ENCODE peak calls at places on chromosomes 11 and 22, in five cellular contexts. W, D, A, I and F are unnamed samples.

GRCh38 chr11:127890026-127890611 is 697.2 kb downstream of the ETS1 start:
- DNase-seq in I (no peak), W (no peak), A (no peak), D (no peak), F (no peak)

GRCh38 chr11:118908931-118909618 is 16.7 kb downstream of the BCL9L start:
- DNase-seq in I (peak; percentile 82), D (peak; percentile 70), A (no peak), W (peak; percentile 97), F (peak; percentile 72)

GRCh38 chr11:134244593-134244992 is 8.6 kb downstream of the THYN1 start:
- DNase-seq in A (no peak), D (no peak), W (no peak), I (no peak), F (no peak)

GRCh38 chr22:39259698-39260097 is 14.9 kb upstream of the PDGFB start:
- DNase-seq in A (no peak), D (peak; percentile 73), I (no peak), W (no peak), F (no peak)

GRCh38 chr11:7514099-7514725 is 413 bp downstream of the PPFIBP2 start:
- DNase-seq in D (no peak), W (peak; percentile 73), A (peak; percentile 12), I (no peak), F (no peak)

GRCh38 chr11:104663190-104664140 is 234.8 kb downstream of the CASP12 start:
- DNase-seq in W (no peak), D (no peak), A (no peak), I (no peak), F (no peak)

GRCh38 chr11:92489831-92490399 is 265.3 kb downstream of the FAT3 start:
- DNase-seq in W (no peak), A (no peak), I (no peak), D (no peak), F (no peak)

GRCh38 chr11:11039249-11039965 is 181.6 kb upstream of the ZBED5 start:
- DNase-seq in D (no peak), A (no peak), W (no peak), I (no peak), F (no peak)

GRCh38 chr11:70595452-70595851 is 197.1 kb downstream of the CTTN start:
- DNase-seq in D (no peak), I (no peak), A (no peak), W (no peak), F (no peak)

GRCh38 chr22:44410396-44411056 is 87.5 kb downstream of the RTL6 start:
- DNase-seq in I (peak; percentile 44), A (no peak), W (peak; percentile 61), D (no peak), F (peak; percentile 62)

GRCh38 chr22:42180349-42180842 is 49.8 kb upstream of the CYP2D6 start:
- DNase-seq in W (peak; percentile 93), I (no peak), A (peak; percentile 70), D (peak; percentile 37), F (no peak)

GRCh38 chr11:116946414-116946813 is 109.0 kb upstream of the APOA1 start:
- DNase-seq in I (no peak), D (no peak), W (no peak), A (no peak), F (no peak)

GRCh38 chr22:35581023-35581413 is 36.1 kb downstream of the MB start:
- DNase-seq in D (no peak), I (no peak), W (no peak), A (no peak), F (no peak)

GRCh38 chr11:87019582-87020271 is 18.0 kb upstream of the TMEM135 start:
- DNase-seq in I (no peak), W (no peak), D (no peak), A (no peak), F (no peak)

GRCh38 chr11:19738124-19738523 is 25.5 kb downstream of the NAV2 start:
- DNase-seq in A (no peak), I (no peak), D (no peak), W (no peak), F (no peak)
- TF ChIP-seq CTCF in A (no peak), I (no peak), D (no peak), W (no peak), F (no peak)

DNA sequence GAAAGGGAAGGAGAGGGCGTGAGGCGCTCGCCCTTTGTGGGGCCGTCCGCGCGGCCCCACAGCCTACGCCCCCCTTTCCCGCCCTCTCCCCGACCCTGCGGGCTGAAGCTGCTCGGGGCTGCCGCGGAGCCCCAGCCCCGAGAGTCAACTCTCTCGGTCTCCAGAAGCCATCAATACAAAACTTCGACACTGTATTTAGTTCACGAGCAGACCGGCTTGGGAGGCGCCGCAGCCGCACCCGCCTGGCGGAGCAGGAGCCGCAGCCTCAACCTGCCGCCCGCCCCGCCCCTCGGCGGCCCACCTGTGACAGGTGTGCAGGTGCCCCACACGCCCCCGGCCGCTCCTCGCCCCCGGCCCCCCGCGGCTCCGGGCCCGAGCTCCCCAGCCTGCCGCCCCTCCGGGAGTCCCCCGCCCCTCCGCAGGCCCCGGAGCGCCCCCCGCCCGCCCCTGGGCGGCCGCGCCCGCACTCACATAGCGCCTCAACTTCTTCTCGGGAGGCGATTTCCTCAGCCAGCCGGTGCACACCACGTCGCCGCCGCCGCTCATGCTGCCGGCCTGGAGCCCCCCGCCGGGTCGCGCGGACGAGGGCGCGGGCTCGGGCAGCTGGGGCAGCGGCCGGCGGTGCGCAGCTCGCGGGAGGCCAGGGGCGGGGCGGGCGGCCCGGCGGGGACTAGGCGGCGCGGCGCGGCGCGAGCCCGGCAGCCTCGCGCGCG is at the start of gene GAB2:
- DNase-seq in A (no peak), D (no peak), I (peak; percentile 71), W (no peak), F (peak; percentile 51)
- TF ChIP-seq POLR2A in A (no peak), D (no peak), I (no peak), W (no peak), F (no peak)

DNA sequence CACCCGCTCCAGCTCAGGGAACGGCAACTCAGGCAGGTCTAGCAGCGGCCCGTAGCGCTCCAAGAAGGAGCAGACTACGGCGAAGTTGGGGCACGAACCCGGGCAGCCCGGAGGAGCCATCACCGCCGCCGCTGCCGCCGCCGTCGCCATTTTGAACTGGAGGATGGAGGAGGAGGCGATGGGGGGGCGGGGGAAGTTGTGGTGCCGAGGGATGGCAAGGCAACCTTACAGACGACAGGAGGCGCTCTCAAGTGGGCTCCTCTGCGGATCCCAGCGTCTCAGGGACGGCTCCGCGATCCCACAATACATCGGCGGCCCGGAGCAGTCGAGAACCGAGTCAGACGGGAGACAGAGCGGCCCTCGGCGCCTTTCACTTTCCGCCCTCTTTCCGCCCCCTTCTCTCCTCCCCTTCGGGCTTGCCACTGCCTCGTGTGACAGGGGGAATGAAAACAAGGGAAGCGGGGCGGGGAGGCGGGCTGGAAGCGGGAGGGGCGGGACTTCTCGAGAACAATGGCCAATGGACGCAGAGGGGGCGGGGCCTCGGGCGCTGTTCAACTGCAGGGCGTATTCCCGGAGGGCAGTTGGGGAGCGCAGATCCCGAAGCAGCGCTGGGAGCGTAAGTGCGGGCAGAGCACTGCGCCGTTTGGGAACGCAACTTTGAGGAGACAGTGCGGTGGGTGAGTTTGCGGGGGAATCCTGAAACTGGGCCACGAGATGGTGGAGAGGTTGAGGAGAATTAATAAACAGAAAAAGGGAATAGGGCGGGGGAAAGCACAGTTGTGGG is at the start of the genes AAMDC and RSF1:
- DNase-seq in I (peak; percentile 99), A (peak; percentile 95), W (peak; percentile 99), D (peak; percentile 96), F (peak; percentile 99)
- TF ChIP-seq POLR2AphosphoS5 in I (peak; percentile 47), A (peak; percentile 64), W (peak; percentile 87), D (peak; percentile 70), F (peak; percentile 68)

DNA sequence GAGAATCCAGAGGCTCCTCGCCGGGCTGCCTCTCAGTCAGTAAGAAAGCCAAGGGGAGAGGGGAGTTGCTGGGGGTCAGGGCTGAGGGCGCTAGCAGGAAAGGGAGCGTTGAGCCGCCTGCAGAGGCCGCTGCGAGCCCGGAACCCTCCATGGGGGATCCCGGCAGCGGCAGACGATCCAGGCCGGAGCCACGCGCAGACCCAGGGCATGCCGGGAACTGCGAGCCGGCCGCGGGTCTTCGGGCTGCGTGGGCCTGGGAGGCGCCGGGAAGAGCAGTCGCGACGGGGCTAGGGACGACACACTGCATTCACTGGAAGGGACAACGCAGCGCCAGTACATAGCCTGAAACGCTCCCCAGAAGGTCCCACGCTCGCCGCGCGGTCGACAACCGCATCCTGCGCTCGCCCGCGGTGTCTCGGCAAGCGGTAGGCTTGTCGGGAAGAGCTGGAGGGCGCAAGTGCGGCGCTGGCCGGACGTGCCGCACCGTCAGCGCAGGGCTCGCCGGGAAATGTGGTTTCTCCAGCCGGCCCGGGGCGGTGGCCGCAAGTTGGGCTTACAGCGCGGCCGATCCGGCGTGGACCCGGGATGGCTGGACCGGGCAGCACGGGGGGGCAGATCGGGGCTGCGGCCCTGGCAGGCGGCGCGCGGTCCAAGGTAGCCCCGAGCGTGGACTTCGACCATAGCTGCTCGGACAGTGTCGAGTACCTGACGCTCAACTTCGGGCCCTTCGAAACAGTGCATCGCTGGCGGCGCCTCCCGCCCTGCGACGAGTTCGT is at the start of gene LZTR1:
- DNase-seq in D (peak; percentile 60), I (peak; percentile 83), W (peak; percentile 89), A (peak; percentile 99), F (peak; percentile 83)
- TF ChIP-seq CTCF in D (no peak), I (peak; percentile 9), W (no peak), A (peak; percentile 99), F (peak; percentile 42)

DNA sequence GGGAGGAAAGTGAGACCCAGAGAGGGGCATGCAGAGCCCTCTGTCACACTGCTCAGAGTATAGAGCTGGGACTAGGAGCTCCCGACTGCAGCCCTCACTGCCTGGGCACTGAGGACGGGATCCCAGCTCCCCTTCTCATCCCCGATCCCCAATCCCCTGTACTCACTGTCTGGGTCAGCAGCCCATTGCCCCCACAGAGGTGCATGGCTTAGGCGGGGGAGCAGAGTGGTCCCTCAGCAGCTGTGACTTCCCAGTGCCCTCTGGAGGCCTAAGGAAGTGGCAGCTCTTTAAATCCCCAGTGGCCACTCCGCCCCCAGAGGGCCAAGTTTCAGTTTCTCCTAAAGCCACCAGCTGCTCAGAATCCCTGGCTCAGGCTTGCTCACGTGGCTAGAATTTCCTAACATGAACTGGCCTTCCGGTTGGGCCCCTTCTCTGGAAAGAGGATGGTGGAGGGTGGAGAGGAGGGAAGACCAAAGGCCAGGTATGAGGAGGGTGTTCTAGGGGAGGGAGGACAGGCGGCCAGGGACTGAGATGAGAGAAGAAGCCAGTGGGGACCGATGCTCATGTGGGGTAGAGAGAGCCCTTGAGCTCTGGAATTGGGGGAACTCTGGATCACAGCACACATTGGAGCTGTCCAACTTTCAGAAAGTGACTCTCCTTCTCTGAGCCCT is at the start of gene BATF2:
- DNase-seq in D (peak; percentile 57), I (no peak), A (peak; percentile 90), W (peak; percentile 92), F (peak; percentile 89)
- TF ChIP-seq POLR2A in D (no peak), I (no peak), A (peak; percentile 62), W (no peak), F (peak; percentile 27)

GRCh38 chr11:9160166-9160565 is 68.8 kb upstream of the SCUBE2 start:
- DNase-seq in W (no peak), I (no peak), A (no peak), D (no peak), F (no peak)
- TF ChIP-seq POLR2AphosphoS5 in W (no peak), I (no peak), A (no peak), D (no peak), F (no peak)

DNA sequence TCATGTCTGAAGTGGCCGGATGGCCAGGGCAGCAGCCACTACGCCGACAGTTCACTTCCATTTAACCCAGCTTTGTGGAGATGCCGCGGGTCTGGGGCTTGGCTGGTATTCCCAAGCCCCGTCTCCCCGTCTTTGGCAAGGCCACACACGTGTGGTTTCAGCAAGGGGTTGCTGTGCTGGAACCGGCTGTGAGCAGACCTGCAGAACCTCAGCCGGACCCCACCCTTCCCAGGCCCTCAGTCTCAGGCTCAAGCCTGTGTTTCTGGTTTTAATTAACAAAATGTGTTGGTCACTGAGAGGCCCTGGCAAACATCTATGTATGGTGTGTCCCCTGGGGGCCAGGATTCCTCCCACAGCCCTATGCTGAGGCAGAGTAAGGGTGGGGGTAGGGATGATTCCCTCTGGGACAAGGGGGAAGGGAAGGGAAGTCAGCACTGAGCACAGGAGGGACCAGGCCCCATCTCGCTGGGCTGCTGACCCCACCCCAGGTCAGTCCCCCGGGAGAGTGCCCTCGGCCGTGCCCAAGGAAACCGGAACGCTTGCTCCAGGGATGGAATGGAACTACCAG is 9.3 kb downstream of the OSBPL5 start:
- DNase-seq in W (peak; percentile 59), D (no peak), A (no peak), I (no peak), F (no peak)
- TF ChIP-seq CTCF in W (no peak), D (no peak), A (no peak), I (no peak), F (no peak)